ENCODE peak calls at places on chromosome 2, in four cellular contexts. J is lower leg skin, Z is GDM1, F is NB4. N is an unnamed sample.

GRCh38 chr2:360124-360523 is 72.2 kb upstream of the ALKAL2 start:
- DNase-seq in J (no peak), Z (no peak), F (no peak), N (no peak)

GRCh38 chr2:71212336-71212735 is 14.6 kb downstream of the PAIP2B start:
- DNase-seq in Z (no peak), F (no peak), J (no peak), N (no peak)

GRCh38 chr2:83596592-83597339 is 862.3 kb downstream of the SUCLG1 start:
- DNase-seq in F (no peak), Z (no peak), J (no peak), N (no peak)

GRCh38 chr2:176104338-176105077 is 2.6 kb upstream of the HOXD11 start:
- DNase-seq in Z (no peak), F (peak), J (peak), N (no peak)

GRCh38 chr2:39370101-39370500 is 67.0 kb downstream of the MAP4K3 start:
- DNase-seq in F (no peak), J (no peak), Z (no peak), N (no peak)

GRCh38 chr2:149657393-149657792 is 69.8 kb upstream of the MMADHC start:
- DNase-seq in F (no peak), Z (no peak), J (no peak), N (no peak)

GRCh38 chr2:154587739-154588138 is 110.8 kb upstream of the KCNJ3 start:
- DNase-seq in J (no peak), Z (no peak), F (no peak), N (no peak)

GRCh38 chr2:191280304-191280703 is 35.1 kb downstream of the MYO1B start:
- DNase-seq in J (no peak), F (no peak), Z (no peak), N (no peak)

GRCh38 chr2:38722271-38723115 is 28.7 kb downstream of the SRSF7 start:
- DNase-seq in J (peak), F (no peak), Z (peak), N (no peak)

GRCh38 chr2:168717790-168718502 is 84.5 kb upstream of the NOSTRIN start:
- DNase-seq in Z (no peak), F (no peak), J (no peak), N (no peak)

GRCh38 chr2:47078541-47079482 is 76.3 kb downstream of the STPG4 start:
- DNase-seq in J (no peak), F (no peak), Z (no peak), N (no peak)

GRCh38 chr2:236823976-236824375 is 254.4 kb downstream of the ACKR3 start:
- DNase-seq in Z (no peak), F (no peak), J (peak), N (no peak)

GRCh38 chr2:175976758-175977157 is 25.3 kb downstream of the LNPK start:
- DNase-seq in Z (no peak), J (no peak), F (no peak), N (no peak)

GRCh38 chr2:219273887-219274391 is 5.2 kb upstream of the DNAJB2 start:
- DNase-seq in F (no peak), J (no peak), Z (no peak), N (no peak)

GRCh38 chr2:204972606-204973336 is 427.5 kb downstream of the PARD3B start:
- DNase-seq in F (no peak), J (no peak), Z (no peak), N (no peak)